ENCODE peak calls at places on chromosomes 13 and 19, in five cellular contexts. P is lower leg skin, D is thoracic aorta, S is fibroblast of pulmonary artery, L is A549. R is an unnamed sample.

GRCh38 chr19:49988433-49988832 is 27.5 kb upstream of the SIGLEC11 start:
- DNase-seq in P (no peak), D (no peak), S (no peak), L (no peak), R (peak; percentile 10)

GRCh38 chr13:46149272-46150133 is 32.5 kb downstream of the LCP1 start:
- DNase-seq in P (no peak), D (no peak), S (peak; percentile 24), L (no peak), R (no peak)

GRCh38 chr13:38024431-38024830 is 154.9 kb upstream of the TRPC4 start:
- DNase-seq in P (no peak), D (no peak), S (peak; percentile 2), L (no peak), R (no peak)

GRCh38 chr19:33240181-33240771 is 14.6 kb upstream of the SLC7A10 start:
- DNase-seq in P (no peak), D (no peak), S (no peak), L (no peak), R (no peak)

GRCh38 chr13:94712287-94712811 is at the start of gene SOX21:
- DNase-seq in P (peak; percentile 82), D (no peak), S (no peak), L (no peak), R (no peak)

GRCh38 chr19:8552810-8553209 is 24.4 kb downstream of the MYO1F start:
- DNase-seq in P (no peak), D (no peak), S (peak; percentile 51), L (peak; percentile 36), R (no peak)

GRCh38 chr19:33496016-33496415 is 25.6 kb downstream of the PEPD start:
- DNase-seq in P (no peak), D (no peak), S (peak; percentile 16), L (no peak), R (no peak)

GRCh38 chr19:18562086-18562485 is 4.4 kb downstream of the KXD1 start:
- DNase-seq in P (no peak), D (peak; percentile 38), S (peak; percentile 88), L (no peak), R (no peak)

GRCh38 chr19:29211562-29212416 is 1.2 kb downstream of the UQCRFS1 start:
- DNase-seq in P (no peak), D (no peak), S (peak; percentile 27), L (peak; percentile 60), R (no peak)

GRCh38 chr19:37809366-37809765 is 30.0 kb upstream of the ZNF573 start:
- DNase-seq in P (no peak), D (no peak), S (no peak), L (no peak), R (no peak)

GRCh38 chr19:42269518-42270345 is 680 bp downstream of the CIC start:
- DNase-seq in P (no peak), D (no peak), S (no peak), L (no peak), R (no peak)

GRCh38 chr13:109629737-109630136 is 156.6 kb downstream of the IRS2 start:
- DNase-seq in P (no peak), D (no peak), S (no peak), L (no peak), R (no peak)

GRCh38 chr13:27522847-27523246 is 72.5 kb upstream of the MTIF3 start:
- DNase-seq in P (no peak), D (no peak), S (no peak), L (no peak), R (no peak)

GRCh38 chr13:21074601-21075302 is 13.4 kb upstream of the LATS2 start:
- DNase-seq in P (no peak), D (no peak), S (no peak), L (no peak), R (no peak)

GRCh38 chr19:30233375-30233774 is 138.8 kb upstream of the ZNF536 start:
- DNase-seq in P (no peak), D (no peak), S (no peak), L (no peak), R (no peak)

GRCh38 chr13:45015300-45015699 is 26.0 kb downstream of the GPALPP1 start:
- DNase-seq in P (no peak), D (no peak), S (peak; percentile 4), L (no peak), R (peak; percentile 6)

GRCh38 chr13:98972627-98973026 is 5.2 kb downstream of the DOCK9 start:
- DNase-seq in P (no peak), D (no peak), S (peak; percentile 62), L (no peak), R (peak; percentile 46)

GRCh38 chr19:54576411-54576976 is 2.9 kb downstream of the LILRA2 start:
- DNase-seq in P (no peak), D (no peak), S (no peak), L (no peak), R (no peak)

GRCh38 chr19:21432590-21432989 is 35.7 kb downstream of the ZNF493 start:
- DNase-seq in P (no peak), D (no peak), S (no peak), L (no peak), R (no peak)

DNA sequence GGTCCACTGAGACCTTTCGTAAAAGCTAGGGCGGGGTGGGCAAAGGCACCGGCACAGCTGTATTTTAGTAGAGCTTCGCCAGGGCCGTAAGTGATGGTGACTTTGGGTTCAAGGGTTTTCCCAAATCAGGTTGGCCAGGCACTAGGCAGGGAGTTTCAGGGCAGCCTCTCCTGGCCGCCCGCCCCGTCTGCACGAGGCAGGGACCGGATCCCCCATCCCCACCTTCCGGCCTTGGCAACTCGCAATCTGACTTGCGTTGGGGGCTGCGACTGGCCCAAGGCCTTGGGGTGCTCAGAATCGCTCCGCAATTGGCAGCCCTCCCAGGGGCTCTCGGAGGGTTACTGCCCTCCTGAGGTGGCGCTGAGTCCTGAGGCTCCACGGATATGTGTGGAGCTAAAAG is 4.1 kb upstream of the ZIC5 start:
- DNase-seq in P (no peak), D (no peak), S (no peak), L (no peak), R (no peak)
- H3K4me3 ChIP-seq in P (no peak overlapping the region), D (no peak overlapping the region), S (no peak overlapping the region), L (no peak overlapping the region), R (no peak overlapping the region)

GRCh38 chr19:40235238-40236025 is 8.9 kb upstream of the CCNP start:
- DNase-seq in P (no peak), D (no peak), S (no peak), L (no peak), R (no peak)
- TF ChIP-seq CTCF in P (no peak), D (no peak), S (peak; percentile 13), L (peak; percentile 29), R (peak; percentile 26)

DNA sequence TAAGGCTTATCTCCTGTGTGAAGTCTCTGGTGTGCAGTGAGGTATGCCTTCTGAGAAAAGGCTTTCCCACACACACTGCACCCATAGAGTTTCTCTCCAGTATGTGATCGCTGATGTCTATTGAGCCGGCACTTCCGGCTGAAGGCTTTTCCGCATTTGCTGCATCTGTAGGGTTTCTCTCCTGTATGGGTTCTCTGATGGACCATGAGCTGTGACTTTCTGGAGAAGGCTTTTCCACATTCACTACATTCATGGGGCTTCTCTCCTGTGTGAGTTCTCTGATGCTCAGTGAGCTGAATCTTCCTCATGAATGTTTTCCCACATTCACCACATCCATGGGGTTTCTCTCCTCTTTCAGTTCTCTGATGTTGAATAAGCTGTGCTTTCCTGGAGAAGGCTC is 14.7 kb downstream of the ZNF577 start:
- DNase-seq in P (no peak), D (no peak), S (no peak), L (no peak), R (no peak)
- H3K4me3 ChIP-seq in P (no peak overlapping the region), D (peak overlapping the region; percentile 9), S (no peak overlapping the region), L (no peak overlapping the region), R (no peak overlapping the region)

GRCh38 chr19:40596608-40597328 is 4.4 kb upstream of the LTBP4 start:
- DNase-seq in P (peak; percentile 91), D (no peak), S (peak; percentile 59), L (peak; percentile 96), R (no peak)

GRCh38 chr19:40597329-40597838 is 3.8 kb upstream of the LTBP4 start:
- DNase-seq in P (no peak), D (no peak), S (no peak), L (no peak), R (no peak)

GRCh38 chr19:40594251-40594650 is 6.9 kb upstream of the LTBP4 start:
- DNase-seq in P (no peak), D (no peak), S (no peak), L (no peak), R (no peak)

GRCh38 chr19:40592170-40592569 is 9.0 kb upstream of the LTBP4 start:
- DNase-seq in P (no peak), D (no peak), S (peak; percentile 78), L (peak; percentile 81), R (no peak)

GRCh38 chr19:40594657-40595077 is 6.5 kb upstream of the LTBP4 start:
- DNase-seq in P (no peak), D (no peak), S (no peak), L (peak; percentile 94), R (no peak)
- TF ChIP-seq CTCF in P (no peak), D (no peak), S (no peak), L (peak; percentile 27), R (no peak)

GRCh38 chr19:52028027-52028779 is at the start of gene ZNF614:
- DNase-seq in P (peak; percentile 97), D (peak; percentile 77), S (peak; percentile 89), L (peak; percentile 81), R (peak; percentile 52)

GRCh38 chr19:52028780-52029123 is 573 bp upstream of the ZNF614 start:
- DNase-seq in P (no peak), D (no peak), S (no peak), L (no peak), R (no peak)

GRCh38 chr19:52039169-52039568 is 9.5 kb downstream of the ZNF432 start:
- DNase-seq in P (no peak), D (no peak), S (no peak), L (no peak), R (no peak)

GRCh38 chr19:52034051-52034728 is 6.0 kb upstream of the ZNF614 start:
- DNase-seq in P (no peak), D (no peak), S (peak; percentile 13), L (no peak), R (no peak)
- H3K4me3 ChIP-seq in P (no peak overlapping the region), D (no peak overlapping the region), S (no peak overlapping the region), L (no peak overlapping the region), R (no peak overlapping the region)

GRCh38 chr13:66994097-66994496 is 236.0 kb downstream of the PCDH9 start:
- DNase-seq in P (peak; percentile 88), D (peak; percentile 24), S (peak; percentile 79), L (peak; percentile 49), R (peak; percentile 38)
- TF ChIP-seq CTCF in P (no peak), D (peak; percentile 48), S (peak; percentile 77), L (peak; percentile 66), R (peak; percentile 84)

GRCh38 chr19:1041272-1041834 is 1.4 kb downstream of the ABCA7 start:
- DNase-seq in P (no peak), D (no peak), S (no peak), L (no peak), R (no peak)

GRCh38 chr19:1041835-1042685 is 2.2 kb downstream of the ABCA7 start:
- DNase-seq in P (peak; percentile 95), D (no peak), S (no peak), L (peak; percentile 81), R (no peak)

GRCh38 chr19:1039646-1040475 is at the start of gene ABCA7:
- DNase-seq in P (peak; percentile 99), D (peak; percentile 85), S (peak; percentile 98), L (peak; percentile 68), R (peak; percentile 59)

GRCh38 chr19:1038995-1039645 is 787 bp upstream of the ABCA7 start:
- DNase-seq in P (no peak), D (no peak), S (no peak), L (no peak), R (no peak)

GRCh38 chr19:1040476-1041271 is 767 bp downstream of the ABCA7 start:
- DNase-seq in P (peak; percentile 97), D (no peak), S (peak; percentile 94), L (peak; percentile 95), R (peak; percentile 48)
- H3K4me3 ChIP-seq in P (peak overlapping the region; percentile 31), D (peak overlapping the region; percentile 80), S (peak overlapping the region; percentile 70), L (peak overlapping the region; percentile 51), R (peak overlapping the region; percentile 65)

R was measured in epithelial cell of proximal tubule.